ENCODE peak calls at places on chromosomes 3 and 15, in four cellular contexts. D, V, R and J are unnamed samples. For H3K9me3, the result is how much of the 10 kb centered on the place peaks cover.

GRCh38 chr3:74787008-74787407 is 172.5 kb upstream of the CNTN3 start:
- DNase-seq in D (no peak), V (no peak), R (no peak), J (no peak)

GRCh38 chr15:40029979-40030893 is 8.7 kb downstream of the SRP14 start:
- DNase-seq in D (no peak), V (no peak), R (no peak), J (no peak)

GRCh38 chr3:173037840-173038483 is 103.1 kb downstream of the SPATA16 start:
- DNase-seq in D (no peak), V (no peak), R (no peak), J (no peak)

GRCh38 chr15:70765504-70766281 is 2.3 kb upstream of the UACA start:
- DNase-seq in D (no peak), V (no peak), R (no peak), J (peak)

GRCh38 chr3:52432631-52433030 is 12.3 kb downstream of the SEMA3G start:
- DNase-seq in D (peak), V (no peak), R (no peak), J (no peak)

GRCh38 chr3:4589475-4590111 is 96.4 kb downstream of the ITPR1 start:
- DNase-seq in D (no peak), V (no peak), R (no peak), J (no peak)

GRCh38 chr15:48112242-48112641 is 8.5 kb upstream of the SLC24A5 start:
- DNase-seq in D (no peak), V (no peak), R (peak), J (no peak)

GRCh38 chr3:45224824-45225464 is 1.1 kb downstream of the TMEM158 start:
- DNase-seq in D (peak), V (peak), R (no peak), J (peak)

GRCh38 chr3:14647976-14648955 is 3.3 kb upstream of the CCDC174 start:
- DNase-seq in D (no peak), V (no peak), R (no peak), J (no peak)

GRCh38 chr15:75204340-75205063 is 2.8 kb downstream of the C15orf39 start:
- DNase-seq in D (peak), V (peak), R (peak), J (peak)

GRCh38 chr3:145898487-145898886 is 262.5 kb downstream of the PLOD2 start:
- DNase-seq in D (no peak), V (no peak), R (no peak), J (no peak)

GRCh38 chr3:71581451-71581980 is 2.0 kb downstream of the FOXP1 start:
- DNase-seq in D (peak), V (no peak), R (no peak), J (no peak)

GRCh38 chr3:182491571-182491970 is 301.7 kb upstream of the ATP11B start:
- DNase-seq in D (no peak), V (no peak), R (no peak), J (no peak)

GRCh38 chr15:47720555-47720954 is 3.2 kb downstream of the SEMA6D start:
- DNase-seq in D (no peak), V (no peak), R (no peak), J (no peak)

DNA sequence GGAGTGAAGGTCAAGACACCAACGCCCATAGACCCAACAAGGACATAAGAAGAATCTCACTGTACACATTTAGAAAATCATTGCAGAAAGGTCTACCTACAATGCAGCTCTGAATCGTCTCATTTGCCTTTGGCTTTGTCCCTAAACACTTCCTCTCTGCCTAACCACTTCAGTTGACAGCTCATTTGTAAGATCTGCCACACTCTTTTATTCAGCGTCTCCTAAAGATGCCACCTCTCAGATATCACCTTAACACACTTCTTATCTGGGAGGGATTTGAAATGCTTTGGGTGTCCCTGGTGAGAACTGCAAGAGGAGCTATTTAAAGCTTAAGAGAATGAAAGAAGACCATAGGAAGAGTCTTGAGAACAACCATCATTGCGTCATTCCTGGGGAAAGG is 38.7 kb downstream of the RAB27A start:
- DNase-seq in D (no peak), V (no peak), R (no peak), J (no peak)
- H3K27ac ChIP-seq in D (no peak), V (no peak), R (no peak), J (no peak)

DNA sequence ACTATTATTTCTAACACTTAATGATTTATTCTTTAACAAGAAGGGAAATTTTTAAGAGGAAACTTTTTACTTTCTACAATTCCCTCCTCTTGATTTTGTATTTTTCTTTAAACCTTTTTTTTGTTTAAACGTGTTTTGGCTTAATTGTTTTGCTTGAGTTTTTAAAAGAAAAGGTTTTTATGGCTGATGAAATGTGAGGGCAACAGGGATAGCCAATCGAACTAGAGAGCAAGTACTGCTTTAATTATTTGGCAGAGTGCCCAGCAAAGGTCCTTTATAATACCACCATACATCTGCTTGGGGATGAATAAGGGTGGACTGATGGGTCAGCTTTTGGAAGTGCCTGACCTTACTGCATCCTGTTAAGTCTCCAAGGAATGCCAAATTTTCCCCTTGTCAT is 19.6 kb upstream of the MTHFS start:
- DNase-seq in D (no peak), V (no peak), R (no peak), J (no peak)
- H3K9me3 ChIP-seq in D (half or more), V (under half), R (under half), J (under half)

DNA sequence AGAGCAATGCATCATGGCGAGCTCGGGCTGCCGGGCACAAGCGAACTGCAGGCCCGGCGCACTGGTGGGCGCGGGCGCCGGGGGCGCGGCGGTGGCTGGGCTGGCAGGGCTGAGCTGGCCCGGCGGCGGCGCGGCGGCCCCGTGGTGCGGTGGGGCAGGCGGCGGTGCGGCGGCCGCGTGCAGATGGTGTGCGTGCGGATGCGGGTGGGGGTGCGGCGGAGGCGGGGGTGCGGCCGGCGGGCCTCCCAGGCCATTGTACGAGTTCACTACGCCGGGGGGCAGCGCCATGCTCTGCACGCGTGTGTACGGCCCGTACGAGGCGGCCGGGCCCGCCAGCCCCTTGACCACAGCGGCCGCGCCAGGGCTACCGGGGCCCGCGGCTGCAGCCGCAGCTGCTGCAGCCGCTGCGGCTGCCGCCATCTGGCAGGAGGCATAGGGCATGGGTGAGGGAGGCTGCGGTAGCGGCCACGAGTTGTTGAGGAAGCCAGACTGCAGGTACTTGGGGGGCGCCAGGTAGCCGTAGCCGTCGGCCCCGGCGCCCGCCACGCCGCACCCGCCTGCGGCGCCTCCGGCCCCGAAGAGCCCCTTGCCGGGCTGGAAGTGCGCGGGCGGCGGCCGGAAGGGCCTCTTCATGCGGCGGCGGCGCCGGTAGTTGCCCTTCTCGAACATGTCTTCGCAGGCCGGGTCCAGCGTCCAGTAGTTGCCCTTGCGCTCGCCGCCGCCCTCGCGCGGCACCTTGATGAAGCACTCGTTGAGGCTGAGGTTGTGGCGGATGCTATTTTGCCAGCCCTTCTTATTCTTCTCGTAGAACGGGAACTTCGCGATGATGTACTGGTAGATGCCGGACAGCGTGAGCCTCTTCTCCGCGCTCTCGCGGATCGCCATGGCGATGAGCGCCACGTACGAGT is 1.0 kb downstream of the FOXL2 start:
- DNase-seq in D (no peak), V (no peak), R (no peak), J (no peak)
- H3K4me3 ChIP-seq in D (peak), V (peak), R (no peak), J (peak)

GRCh38 chr3:69212411-69213160 is 90.2 kb upstream of the LMOD3 start:
- DNase-seq in D (no peak), V (no peak), R (no peak), J (no peak)
- H3K27ac ChIP-seq in D (no peak), V (no peak), R (no peak), J (no peak)

GRCh38 chr3:164673738-164674137 is 404.6 kb downstream of the SI start:
- DNase-seq in D (no peak), V (no peak), R (no peak), J (no peak)
- H3K9me3 ChIP-seq in D (under half), V (under half), R (under half), J (under half)